ENCODE peak calls at places on chromosomes 11 and 22, in five cellular contexts. G is tibial nerve, P is IMR-90, I is PC-9, A is psoas muscle. K is an unnamed sample.
A peak's percentile ranks its signal among the peaks of the same experiment; 100 is the strongest.

GRCh38 chr22:39666926-39667325 is 96.4 kb downstream of the CACNA1I start:
- DNase-seq in G (no peak), P (no peak), I (no peak), A (no peak), K (no peak)

GRCh38 chr11:63569570-63569969 is 6.4 kb upstream of the PLAAT2 start:
- DNase-seq in G (no peak), P (no peak), I (no peak), A (no peak), K (no peak)

GRCh38 chr11:126561327-126561893 is 205.9 kb downstream of the ST3GAL4 start:
- DNase-seq in G (peak; percentile 26), P (peak; percentile 69), I (peak; percentile 33), A (no peak), K (peak; percentile 9)

GRCh38 chr22:22558972-22559603 is at the start of gene PRAME:
- DNase-seq in G (peak; percentile 8), P (peak; percentile 13), I (peak; percentile 15), A (peak; percentile 64), K (no peak)

GRCh38 chr22:29370556-29370955 is 17.8 kb downstream of the AP1B1 start:
- DNase-seq in G (no peak), P (no peak), I (no peak), A (no peak), K (no peak)

GRCh38 chr11:2917842-2918490 is 11.3 kb downstream of the PHLDA2 start:
- DNase-seq in G (no peak), P (no peak), I (no peak), A (no peak), K (no peak)

GRCh38 chr11:93822359-93822758 is 28.1 kb downstream of the VSTM5 start:
- DNase-seq in G (no peak), P (no peak), I (no peak), A (no peak), K (no peak)

GRCh38 chr22:37259540-37260029 is 15.5 kb upstream of the RAC2 start:
- DNase-seq in G (no peak), P (peak; percentile 61), I (peak; percentile 47), A (no peak), K (no peak)

GRCh38 chr11:86303257-86303656 is 1.2 kb downstream of the HIKESHI start:
- DNase-seq in G (no peak), P (peak; percentile 11), I (no peak), A (no peak), K (no peak)

GRCh38 chr22:44159811-44160210 is 20.9 kb upstream of the PARVG start:
- DNase-seq in G (no peak), P (no peak), I (no peak), A (peak; percentile 19), K (no peak)

GRCh38 chr11:61967924-61968757 is 707 bp upstream of the FTH1 start:
- DNase-seq in G (no peak), P (no peak), I (peak; percentile 40), A (peak; percentile 72), K (no peak)

GRCh38 chr22:32058656-32059280 is 15.7 kb downstream of the SLC5A1 start:
- DNase-seq in G (no peak), P (no peak), I (no peak), A (no peak), K (no peak)

GRCh38 chr11:95456704-95457491 is 225.9 kb upstream of the SESN3 start:
- DNase-seq in G (no peak), P (peak; percentile 17), I (no peak), A (no peak), K (no peak)

GRCh38 chr11:106585061-106585460 is 433.2 kb downstream of the GUCY1A2 start:
- DNase-seq in G (no peak), P (peak; percentile 51), I (no peak), A (no peak), K (no peak)

GRCh38 chr11:92227954-92228935 is 3.6 kb downstream of the FAT3 start:
- DNase-seq in G (no peak), P (no peak), I (no peak), A (peak; percentile 64), K (no peak)

GRCh38 chr11:101133190-101133589 is 3.6 kb upstream of the PGR start:
- DNase-seq in G (no peak), P (no peak), I (no peak), A (no peak), K (no peak)

GRCh38 chr22:43639228-43639948 is 172.7 kb downstream of the EFCAB6 start:
- DNase-seq in G (no peak), P (no peak), I (no peak), A (no peak), K (no peak)

GRCh38 chr22:30990675-30991074 is 21.6 kb downstream of the TUG1 start:
- DNase-seq in G (no peak), P (no peak), I (no peak), A (no peak), K (no peak)

GRCh38 chr22:20434773-20435172 is 2.9 kb downstream of the SCARF2 start:
- DNase-seq in G (no peak), P (no peak), I (no peak), A (peak; percentile 32), K (no peak)

GRCh38 chr22:45083659-45084305 is 74.0 kb upstream of the PHF21B start:
- DNase-seq in G (no peak), P (peak; percentile 81), I (peak; percentile 9), A (no peak), K (no peak)

GRCh38 chr22:31083923-31084810 is 3.0 kb downstream of the SMTN start:
- DNase-seq in G (no peak), P (no peak), I (no peak), A (peak; percentile 53), K (no peak)

GRCh38 chr11:49208006-49208721 is at the start of gene FOLH1:
- DNase-seq in G (peak; percentile 6), P (no peak), I (no peak), A (peak; percentile 54), K (peak; percentile 44)

GRCh38 chr11:85955531-85955930 is 100.3 kb downstream of the CCDC83 start:
- DNase-seq in G (no peak), P (peak; percentile 78), I (no peak), A (no peak), K (no peak)

GRCh38 chr11:17991799-17992433 is 20.9 kb downstream of the SERGEF start:
- DNase-seq in G (no peak), P (peak; percentile 70), I (peak; percentile 21), A (no peak), K (no peak)

GRCh38 chr22:45535400-45535799 is 32.7 kb downstream of the FBLN1 start:
- DNase-seq in G (no peak), P (no peak), I (no peak), A (no peak), K (no peak)

GRCh38 chr22:37208401-37209139 is 3.7 kb downstream of the SSTR3 start:
- DNase-seq in G (no peak), P (no peak), I (no peak), A (peak; percentile 33), K (no peak)

GRCh38 chr22:30892286-30892685 is 76.3 kb downstream of the MORC2 start:
- DNase-seq in G (no peak), P (no peak), I (no peak), A (no peak), K (no peak)

GRCh38 chr22:48639896-48640732 is 1187.6 kb downstream of the BRD1 start:
- DNase-seq in G (no peak), P (no peak), I (no peak), A (no peak), K (no peak)

GRCh38 chr22:49724030-49724892 is 103.4 kb downstream of the BRD1 start:
- DNase-seq in G (no peak), P (no peak), I (no peak), A (no peak), K (no peak)

GRCh38 chr11:15590131-15590530 is 475.4 kb downstream of the INSC start:
- DNase-seq in G (no peak), P (peak; percentile 2), I (no peak), A (no peak), K (no peak)

GRCh38 chr22:49657275-49657973 is 170.2 kb downstream of the BRD1 start:
- DNase-seq in G (peak; percentile 66), P (no peak), I (no peak), A (peak; percentile 82), K (no peak)

GRCh38 chr11:134880788-134881187 is 468.7 kb upstream of the B3GAT1 start:
- DNase-seq in G (no peak), P (no peak), I (no peak), A (no peak), K (no peak)

GRCh38 chr22:38172489-38173155 is 9.0 kb downstream of the PLA2G6 start:
- DNase-seq in G (peak; percentile 34), P (peak; percentile 65), I (peak; percentile 41), A (peak; percentile 77), K (peak; percentile 46)

GRCh38 chr11:64246874-64247728 is at the start of gene PPP1R14B:
- DNase-seq in G (peak; percentile 77), P (peak; percentile 80), I (peak; percentile 93), A (peak; percentile 94), K (peak; percentile 88)

GRCh38 chr11:124841765-124842700 is 23.2 kb upstream of the ROBO3 start:
- DNase-seq in G (no peak), P (no peak), I (no peak), A (no peak), K (no peak)

GRCh38 chr22:21731503-21731902 is 4.1 kb downstream of the YPEL1 start:
- DNase-seq in G (no peak), P (no peak), I (no peak), A (no peak), K (no peak)

GRCh38 chr11:122441702-122442092 is 213.8 kb upstream of the UBASH3B start:
- DNase-seq in G (no peak), P (no peak), I (no peak), A (no peak), K (no peak)

GRCh38 chr22:45583504-45583903 is 80.8 kb downstream of the FBLN1 start:
- DNase-seq in G (no peak), P (no peak), I (no peak), A (no peak), K (no peak)

GRCh38 chr11:116808262-116809175 is 14.6 kb downstream of the APOA4 start:
- DNase-seq in G (no peak), P (peak; percentile 32), I (no peak), A (no peak), K (no peak)

GRCh38 chr11:13384837-13385417 is 78.1 kb downstream of the BTBD10 start:
- DNase-seq in G (peak; percentile 58), P (peak; percentile 68), I (peak; percentile 6), A (no peak), K (no peak)
- H3K27ac ChIP-seq in G (no peak overlapping the region), P (no peak overlapping the region), I (no peak overlapping the region), A (peak overlapping the region; percentile 1), K (no peak overlapping the region)

GRCh38 chr11:111574373-111575230 is 27.6 kb upstream of the SIK2 start:
- DNase-seq in G (no peak), P (no peak), I (no peak), A (no peak), K (no peak)
- H3K27ac ChIP-seq in G (peak overlapping the region; percentile 15), P (no peak overlapping the region), I (no peak overlapping the region), A (peak overlapping the region; percentile 54), K (no peak overlapping the region)

GRCh38 chr11:75735181-75735845 is 17.7 kb downstream of the MOGAT2 start:
- DNase-seq in G (no peak), P (no peak), I (no peak), A (no peak), K (no peak)
- H3K27ac ChIP-seq in G (no peak overlapping the region), P (no peak overlapping the region), I (no peak overlapping the region), A (no peak overlapping the region), K (no peak overlapping the region)

GRCh38 chr11:46299425-46300067 is 22.1 kb downstream of the CREB3L1 start:
- DNase-seq in G (no peak), P (peak; percentile 61), I (no peak), A (no peak), K (no peak)
- H3K27ac ChIP-seq in G (no peak overlapping the region), P (peak overlapping the region; percentile 98), I (peak overlapping the region; percentile 48), A (no peak overlapping the region), K (no peak overlapping the region)

K was measured in substantia nigra.